ENCODE peak calls at places on chromosomes 11 and 22, in eight cellular contexts. One of them, this sample, is unnamed.

GRCh38 chr22:29270475-29271271 is 2.6 kb downstream of the EWSR1 start:
- DNase-seq in stimulated activated CD8-positive, alpha-beta memory T cell treated with anti-CD3 and anti-CD28 coated beads, Interleukin-12 subunit alpha, Interleukin-12 subunit beta, amount 100 ng/mL, for 4 hours: no peak
- DNase-seq in AG20443: no peak
- DNase-seq in nephron progenitor cell: no peak
- DNase-seq in lower leg skin: no peak
- DNase-seq in T-helper 1 cell: no peak
- DNase-seq in activated T-cell treated with anti-CD3 and anti-CD28 coated beads for 24 hours: no peak
- DNase-seq in stomach: no peak
- DNase-seq in this sample: no peak

GRCh38 chr22:42229455-42230149 is 40.9 kb downstream of the TCF20 start:
- DNase-seq in stimulated activated CD8-positive, alpha-beta memory T cell treated with anti-CD3 and anti-CD28 coated beads, Interleukin-12 subunit alpha, Interleukin-12 subunit beta, amount 100 ng/mL, for 4 hours: no peak
- DNase-seq in AG20443: peak; percentile 60
- DNase-seq in nephron progenitor cell: no peak
- DNase-seq in lower leg skin: no peak
- DNase-seq in T-helper 1 cell: no peak
- DNase-seq in activated T-cell treated with anti-CD3 and anti-CD28 coated beads for 24 hours: no peak
- DNase-seq in stomach: no peak
- DNase-seq in this sample: no peak

GRCh38 chr11:103525069-103525468 is 415.8 kb downstream of the DYNC2H1 start:
- DNase-seq in stimulated activated CD8-positive, alpha-beta memory T cell treated with anti-CD3 and anti-CD28 coated beads, Interleukin-12 subunit alpha, Interleukin-12 subunit beta, amount 100 ng/mL, for 4 hours: no peak
- DNase-seq in AG20443: no peak
- DNase-seq in nephron progenitor cell: no peak
- DNase-seq in lower leg skin: no peak
- DNase-seq in T-helper 1 cell: no peak
- DNase-seq in activated T-cell treated with anti-CD3 and anti-CD28 coated beads for 24 hours: no peak
- DNase-seq in stomach: no peak
- DNase-seq in this sample: no peak

GRCh38 chr11:120525285-120526085 is 13.9 kb downstream of the GRIK4 start:
- DNase-seq in stimulated activated CD8-positive, alpha-beta memory T cell treated with anti-CD3 and anti-CD28 coated beads, Interleukin-12 subunit alpha, Interleukin-12 subunit beta, amount 100 ng/mL, for 4 hours: no peak
- DNase-seq in AG20443: no peak
- DNase-seq in nephron progenitor cell: no peak
- DNase-seq in lower leg skin: no peak
- DNase-seq in T-helper 1 cell: no peak
- DNase-seq in activated T-cell treated with anti-CD3 and anti-CD28 coated beads for 24 hours: no peak
- DNase-seq in stomach: no peak
- DNase-seq in this sample: no peak

GRCh38 chr11:77320351-77320750 is 18.9 kb upstream of the GDPD4 start:
- DNase-seq in stimulated activated CD8-positive, alpha-beta memory T cell treated with anti-CD3 and anti-CD28 coated beads, Interleukin-12 subunit alpha, Interleukin-12 subunit beta, amount 100 ng/mL, for 4 hours: no peak
- DNase-seq in AG20443: no peak
- DNase-seq in nephron progenitor cell: no peak
- DNase-seq in lower leg skin: no peak
- DNase-seq in T-helper 1 cell: no peak
- DNase-seq in activated T-cell treated with anti-CD3 and anti-CD28 coated beads for 24 hours: no peak
- DNase-seq in stomach: no peak
- DNase-seq in this sample: no peak

GRCh38 chr11:118304227-118304808 is at the start of gene CD3E:
- DNase-seq in stimulated activated CD8-positive, alpha-beta memory T cell treated with anti-CD3 and anti-CD28 coated beads, Interleukin-12 subunit alpha, Interleukin-12 subunit beta, amount 100 ng/mL, for 4 hours: peak; percentile 27
- DNase-seq in AG20443: no peak
- DNase-seq in nephron progenitor cell: no peak
- DNase-seq in lower leg skin: no peak
- DNase-seq in T-helper 1 cell: peak; percentile 46
- DNase-seq in activated T-cell treated with anti-CD3 and anti-CD28 coated beads for 24 hours: peak; percentile 52
- DNase-seq in stomach: no peak
- DNase-seq in this sample: no peak

GRCh38 chr11:1659478-1659877 is 29.9 kb downstream of the KRTAP5-5 start:
- DNase-seq in stimulated activated CD8-positive, alpha-beta memory T cell treated with anti-CD3 and anti-CD28 coated beads, Interleukin-12 subunit alpha, Interleukin-12 subunit beta, amount 100 ng/mL, for 4 hours: no peak
- DNase-seq in AG20443: no peak
- DNase-seq in nephron progenitor cell: no peak
- DNase-seq in lower leg skin: peak; percentile 69
- DNase-seq in T-helper 1 cell: no peak
- DNase-seq in activated T-cell treated with anti-CD3 and anti-CD28 coated beads for 24 hours: no peak
- DNase-seq in stomach: no peak
- DNase-seq in this sample: no peak

GRCh38 chr11:118757881-118758399 is 33.0 kb downstream of the DDX6 start:
- DNase-seq in stimulated activated CD8-positive, alpha-beta memory T cell treated with anti-CD3 and anti-CD28 coated beads, Interleukin-12 subunit alpha, Interleukin-12 subunit beta, amount 100 ng/mL, for 4 hours: no peak
- DNase-seq in AG20443: no peak
- DNase-seq in nephron progenitor cell: no peak
- DNase-seq in lower leg skin: no peak
- DNase-seq in T-helper 1 cell: no peak
- DNase-seq in activated T-cell treated with anti-CD3 and anti-CD28 coated beads for 24 hours: no peak
- DNase-seq in stomach: no peak
- DNase-seq in this sample: no peak

GRCh38 chr11:11735586-11735985 is 106.2 kb upstream of the USP47 start:
- DNase-seq in stimulated activated CD8-positive, alpha-beta memory T cell treated with anti-CD3 and anti-CD28 coated beads, Interleukin-12 subunit alpha, Interleukin-12 subunit beta, amount 100 ng/mL, for 4 hours: no peak
- DNase-seq in AG20443: no peak
- DNase-seq in nephron progenitor cell: peak; percentile 11
- DNase-seq in lower leg skin: no peak
- DNase-seq in T-helper 1 cell: no peak
- DNase-seq in activated T-cell treated with anti-CD3 and anti-CD28 coated beads for 24 hours: no peak
- DNase-seq in stomach: no peak
- DNase-seq in this sample: no peak

GRCh38 chr22:30196141-30196866 is 50.3 kb downstream of the LIF start:
- DNase-seq in stimulated activated CD8-positive, alpha-beta memory T cell treated with anti-CD3 and anti-CD28 coated beads, Interleukin-12 subunit alpha, Interleukin-12 subunit beta, amount 100 ng/mL, for 4 hours: peak; percentile 39
- DNase-seq in AG20443: peak; percentile 84
- DNase-seq in nephron progenitor cell: peak; percentile 79
- DNase-seq in lower leg skin: peak; percentile 94
- DNase-seq in T-helper 1 cell: no peak
- DNase-seq in activated T-cell treated with anti-CD3 and anti-CD28 coated beads for 24 hours: peak; percentile 32
- DNase-seq in stomach: peak; percentile 66
- DNase-seq in this sample: no peak

GRCh38 chr11:116882386-116882785 is 45.0 kb upstream of the APOA1 start:
- DNase-seq in stimulated activated CD8-positive, alpha-beta memory T cell treated with anti-CD3 and anti-CD28 coated beads, Interleukin-12 subunit alpha, Interleukin-12 subunit beta, amount 100 ng/mL, for 4 hours: no peak
- DNase-seq in AG20443: peak; percentile 86
- DNase-seq in nephron progenitor cell: no peak
- DNase-seq in lower leg skin: no peak
- DNase-seq in T-helper 1 cell: no peak
- DNase-seq in activated T-cell treated with anti-CD3 and anti-CD28 coated beads for 24 hours: no peak
- DNase-seq in stomach: no peak
- DNase-seq in this sample: no peak

GRCh38 chr11:111417011-111417765 is 38.1 kb upstream of the POU2AF1 start:
- DNase-seq in stimulated activated CD8-positive, alpha-beta memory T cell treated with anti-CD3 and anti-CD28 coated beads, Interleukin-12 subunit alpha, Interleukin-12 subunit beta, amount 100 ng/mL, for 4 hours: no peak
- DNase-seq in AG20443: no peak
- DNase-seq in nephron progenitor cell: no peak
- DNase-seq in lower leg skin: peak; percentile 58
- DNase-seq in T-helper 1 cell: no peak
- DNase-seq in activated T-cell treated with anti-CD3 and anti-CD28 coated beads for 24 hours: no peak
- DNase-seq in stomach: no peak
- DNase-seq in this sample: no peak

GRCh38 chr11:12377824-12378593 is 638 bp downstream of the PARVA start:
- DNase-seq in stimulated activated CD8-positive, alpha-beta memory T cell treated with anti-CD3 and anti-CD28 coated beads, Interleukin-12 subunit alpha, Interleukin-12 subunit beta, amount 100 ng/mL, for 4 hours: no peak
- DNase-seq in AG20443: peak; percentile 89
- DNase-seq in nephron progenitor cell: peak; percentile 72
- DNase-seq in lower leg skin: peak; percentile 93
- DNase-seq in T-helper 1 cell: no peak
- DNase-seq in activated T-cell treated with anti-CD3 and anti-CD28 coated beads for 24 hours: no peak
- DNase-seq in stomach: peak; percentile 73
- DNase-seq in this sample: peak; percentile 58

GRCh38 chr22:40878937-40879336 is 17.0 kb upstream of the DNAJB7 start:
- DNase-seq in stimulated activated CD8-positive, alpha-beta memory T cell treated with anti-CD3 and anti-CD28 coated beads, Interleukin-12 subunit alpha, Interleukin-12 subunit beta, amount 100 ng/mL, for 4 hours: no peak
- DNase-seq in AG20443: no peak
- DNase-seq in nephron progenitor cell: no peak
- DNase-seq in lower leg skin: no peak
- DNase-seq in T-helper 1 cell: no peak
- DNase-seq in activated T-cell treated with anti-CD3 and anti-CD28 coated beads for 24 hours: no peak
- DNase-seq in stomach: no peak
- DNase-seq in this sample: no peak

GRCh38 chr11:284081-285020 is 4.6 kb upstream of the PGGHG start:
- DNase-seq in stimulated activated CD8-positive, alpha-beta memory T cell treated with anti-CD3 and anti-CD28 coated beads, Interleukin-12 subunit alpha, Interleukin-12 subunit beta, amount 100 ng/mL, for 4 hours: no peak
- DNase-seq in AG20443: no peak
- DNase-seq in nephron progenitor cell: peak; percentile 59
- DNase-seq in lower leg skin: peak; percentile 83
- DNase-seq in T-helper 1 cell: no peak
- DNase-seq in activated T-cell treated with anti-CD3 and anti-CD28 coated beads for 24 hours: no peak
- DNase-seq in stomach: no peak
- DNase-seq in this sample: no peak

This sample was measured in neuronal stem cell.